ENCODE peak calls at places on chromosomes 16 and 17, in five cellular contexts. X is A549; K is foreskin keratinocyte; W is IMR-90; Z is CD8-positive, alpha-beta T cell. O is an unnamed sample.

GRCh38 chr16:85532147-85532546 is 81.0 kb upstream of the GSE1 start:
- DNase-seq in K (no peak), X (no peak), Z (no peak), W (no peak), O (no peak)

GRCh38 chr16:50699345-50700159 is 6.1 kb downstream of the NOD2 start:
- DNase-seq in Z (no peak), K (peak), W (peak), X (peak), O (peak)

GRCh38 chr16:49828545-49829267 is 27.2 kb downstream of the ZNF423 start:
- DNase-seq in W (no peak), X (no peak), Z (no peak), K (no peak), O (no peak)

GRCh38 chr17:14297161-14297851 is 3.6 kb upstream of the HS3ST3B1 start:
- DNase-seq in K (no peak), X (peak), Z (no peak), W (no peak), O (no peak)

GRCh38 chr17:42673885-42674754 is 2.7 kb downstream of the PLEKHH3 start:
- DNase-seq in X (peak), K (no peak), Z (no peak), W (peak), O (no peak)

GRCh38 chr16:78745491-78746019 is 646.1 kb downstream of the WWOX start:
- DNase-seq in X (no peak), Z (no peak), K (no peak), W (no peak), O (no peak)

GRCh38 chr16:50298591-50299507 is 32.5 kb downstream of the ADCY7 start:
- DNase-seq in K (no peak), X (no peak), W (no peak), Z (no peak), O (no peak)

GRCh38 chr16:19095699-19096098 is 18.1 kb upstream of the ITPRIPL2 start:
- DNase-seq in Z (no peak), K (peak), X (peak), W (no peak), O (no peak)

GRCh38 chr17:83203472-83204221 is 124.2 kb downstream of the METRNL start:
- DNase-seq in Z (no peak), X (no peak), W (no peak), K (no peak), O (no peak)

GRCh38 chr16:35560637-35560984 is 2101.2 kb downstream of the TP53TG3F start:
- DNase-seq in Z (no peak), W (no peak), K (no peak), X (no peak), O (no peak)

GRCh38 chr17:73232587-73233373 is 28.9 kb downstream of the CPSF4L start:
- DNase-seq in X (peak), Z (peak), K (no peak), W (peak), O (no peak)

GRCh38 chr17:72715906-72716572 is 376.4 kb downstream of the SLC39A11 start:
- DNase-seq in X (peak), K (peak), W (peak), Z (no peak), O (peak)

GRCh38 chr17:75645889-75646625 is 12.8 kb downstream of the SMIM5 start:
- DNase-seq in X (peak), W (no peak), Z (no peak), K (peak), O (peak)

GRCh38 chr16:75089486-75090202 is 26.9 kb downstream of the LDHD start:
- DNase-seq in W (no peak), X (no peak), Z (no peak), K (no peak), O (no peak)

GRCh38 chr17:55661359-55661758 is 61.3 kb downstream of the TMEM100 start:
- DNase-seq in W (no peak), K (no peak), Z (no peak), X (no peak), O (no peak)

GRCh38 chr17:76405967-76406647 is 21.7 kb downstream of the SPHK1 start:
- DNase-seq in Z (no peak), X (no peak), W (peak), K (no peak), O (no peak)

GRCh38 chr16:87931504-87931903 is 4.8 kb downstream of the CA5A start:
- DNase-seq in X (no peak), K (no peak), W (no peak), Z (no peak), O (no peak)

GRCh38 chr17:67311551-67311950 is 54.8 kb downstream of the PSMD12 start:
- DNase-seq in X (no peak), Z (no peak), W (no peak), K (no peak), O (no peak)

GRCh38 chr17:21214777-21215541 is 998 bp upstream of the TMEM11 start:
- DNase-seq in K (no peak), W (no peak), X (no peak), Z (no peak), O (no peak)

GRCh38 chr16:88914750-88915368 is 48.4 kb upstream of the PABPN1L start:
- DNase-seq in X (no peak), K (no peak), W (peak), Z (no peak), O (no peak)

GRCh38 chr16:75385507-75386152 is 47.7 kb downstream of the CFDP1 start:
- DNase-seq in X (peak), W (peak), K (peak), Z (no peak), O (no peak)

GRCh38 chr16:14486520-14487303 is 143.3 kb downstream of the PARN start:
- DNase-seq in Z (no peak), W (peak), X (peak), K (peak), O (peak)

GRCh38 chr17:50270430-50271172 is 3.7 kb upstream of the TMEM92 start:
- DNase-seq in Z (no peak), X (no peak), W (peak), K (no peak), O (no peak)

GRCh38 chr17:4771519-4772234 is at the start of gene TM4SF5:
- DNase-seq in X (peak), W (no peak), K (no peak), Z (no peak), O (no peak)

GRCh38 chr17:76567634-76568432 is 17.8 kb downstream of the ST6GALNAC2 start:
- DNase-seq in K (no peak), Z (no peak), X (no peak), W (no peak), O (no peak)

GRCh38 chr17:52673791-52674190 is 515.3 kb upstream of the CA10 start:
- DNase-seq in Z (no peak), W (no peak), K (peak), X (no peak), O (no peak)

GRCh38 chr16:8848939-8849391 is 19.8 kb downstream of the CARHSP1 start:
- DNase-seq in K (peak), W (peak), Z (no peak), X (no peak), O (no peak)

GRCh38 chr17:38794221-38794620 is 5.1 kb downstream of the PIP4K2B start:
- DNase-seq in K (no peak), W (no peak), X (no peak), Z (no peak), O (no peak)

GRCh38 chr17:73644145-73645049 is at the start of gene SDK2:
- DNase-seq in W (no peak), X (peak), Z (no peak), K (no peak), O (no peak)

GRCh38 chr17:40442392-40443195 is 656 bp upstream of the IGFBP4 start:
- DNase-seq in X (peak), W (peak), Z (no peak), K (no peak), O (no peak)

DNA sequence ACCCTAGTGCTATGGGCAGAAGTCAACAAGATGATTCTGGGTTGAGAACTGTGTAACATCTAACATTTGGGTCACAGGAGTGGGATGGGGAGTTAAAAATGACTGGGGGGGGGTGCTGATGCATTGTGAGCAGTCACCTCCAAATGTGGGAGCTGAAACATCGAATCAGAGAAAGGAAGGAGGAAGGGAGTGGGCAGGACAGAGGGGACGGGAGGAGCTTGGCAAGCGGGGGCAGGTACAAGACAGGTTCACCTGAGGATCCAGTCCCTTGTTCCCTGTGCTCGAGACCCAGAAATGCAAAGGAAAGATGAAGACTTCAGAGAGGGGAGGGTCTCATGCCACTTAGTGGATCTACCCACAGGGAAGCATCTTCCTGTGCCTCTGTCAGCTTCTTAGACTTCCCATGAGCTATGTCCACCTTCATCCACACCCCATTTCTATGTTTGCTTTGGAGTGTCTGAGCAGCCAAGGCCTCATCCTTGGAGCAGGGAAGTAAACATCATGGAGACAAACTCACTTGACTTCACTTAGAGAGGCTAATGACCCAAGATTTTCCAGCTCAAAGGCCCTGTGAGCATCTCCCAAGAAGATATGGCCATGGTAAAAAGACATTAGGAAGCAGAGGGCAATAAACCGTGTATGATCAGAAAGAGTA is 20.5 kb downstream of the SMPD3 start:
- DNase-seq in X (no peak), Z (no peak), K (no peak), W (no peak), O (no peak)
- H3K27ac ChIP-seq in X (no peak), Z (no peak), K (no peak), W (no peak), O (no peak)

GRCh38 chr16:84177740-84178070 is 9.2 kb downstream of the TAF1C start:
- DNase-seq in X (no peak), W (peak), Z (no peak), K (no peak), O (no peak)
- H3K27ac ChIP-seq in X (peak), W (peak), Z (no peak), K (no peak), O (peak)

DNA sequence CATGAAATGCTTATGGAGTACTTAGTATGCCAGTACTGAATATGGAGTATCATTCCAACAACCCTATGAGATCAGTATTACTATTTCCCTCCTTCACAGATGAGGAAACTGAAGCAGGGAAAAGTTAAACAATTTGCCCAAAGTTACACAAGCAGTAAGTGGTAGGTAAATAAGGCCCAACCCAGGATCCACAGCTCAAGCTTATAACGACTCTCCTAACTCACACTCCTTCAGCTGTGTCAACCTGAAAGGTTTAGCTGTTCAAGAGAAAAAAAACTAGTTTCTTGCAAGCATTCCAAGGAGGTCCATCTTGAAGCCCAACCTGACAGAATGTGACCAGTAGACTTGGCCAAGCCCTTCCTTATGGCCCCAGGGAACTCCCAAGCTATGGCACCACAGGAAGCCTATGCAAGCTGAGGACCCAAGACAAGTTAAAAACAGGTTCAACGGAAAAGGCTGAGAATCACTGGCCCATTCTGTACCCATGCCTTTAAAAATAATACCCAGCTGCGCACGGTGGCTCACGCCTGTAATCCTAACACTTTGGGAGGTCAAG is 6.5 kb downstream of the CRK start:
- DNase-seq in K (no peak), W (no peak), Z (no peak), X (no peak), O (no peak)
- H3K27ac ChIP-seq in K (no peak), W (no peak), Z (no peak), X (no peak), O (no peak)

GRCh38 chr16:3541527-3542152 is 35.6 kb downstream of the NLRC3 start:
- DNase-seq in W (no peak), K (no peak), Z (no peak), X (no peak), O (no peak)

GRCh38 chr16:3536271-3536671 is 35.5 kb downstream of the CLUAP1 start:
- DNase-seq in X (no peak), W (peak), K (no peak), Z (no peak), O (no peak)

GRCh38 chr16:3536851-3537250 is 36.0 kb downstream of the CLUAP1 start:
- DNase-seq in X (no peak), Z (no peak), W (peak), K (no peak), O (no peak)

GRCh38 chr16:3542153-3542550 is 35.1 kb downstream of the NLRC3 start:
- DNase-seq in Z (no peak), X (no peak), K (no peak), W (peak), O (no peak)

GRCh38 chr16:3538222-3538621 is 37.4 kb downstream of the CLUAP1 start:
- DNase-seq in W (no peak), X (no peak), K (no peak), Z (no peak), O (no peak)
- H3K27ac ChIP-seq in W (no peak), X (no peak), K (no peak), Z (no peak), O (no peak)

GRCh38 chr17:19531780-19532501 is 1.7 kb upstream of the SLC47A1 start:
- DNase-seq in K (no peak), X (no peak), Z (no peak), W (no peak), O (no peak)
- H3K27ac ChIP-seq in K (no peak), X (no peak), Z (no peak), W (no peak), O (no peak)

O was measured in epithelial cell of prostate.